ENCODE peak calls at places on chromosome 18, in four cellular contexts. L is WTC11, S is A549, G is K562. K is an unnamed sample.

GRCh38 chr18:80200932-80201672 is 46.2 kb downstream of the PARD6G start:
- DNase-seq in G (no peak), L (no peak), S (no peak), K (no peak)

GRCh38 chr18:75031717-75032317 is 177.1 kb downstream of the PTGR3 start:
- DNase-seq in S (no peak), L (no peak), G (no peak), K (no peak)

GRCh38 chr18:26185267-26185666 is 41.0 kb upstream of the TAF4B start:
- DNase-seq in S (peak), G (no peak), L (no peak), K (peak)

GRCh38 chr18:75727479-75727878 is 300.0 kb upstream of the SMIM21 start:
- DNase-seq in G (peak), L (peak), S (peak), K (peak)

GRCh38 chr18:48621240-48621639 is 82.4 kb downstream of the CTIF start:
- DNase-seq in L (no peak), G (no peak), S (peak), K (no peak)

GRCh38 chr18:48715651-48716354 is 177.0 kb downstream of the CTIF start:
- DNase-seq in S (no peak), G (no peak), L (no peak), K (no peak)

GRCh38 chr18:78729099-78729467 is 250.5 kb upstream of the SALL3 start:
- DNase-seq in L (no peak), S (no peak), G (no peak), K (no peak)

GRCh38 chr18:8091042-8091441 is 518.2 kb upstream of the RAB12 start:
- DNase-seq in S (no peak), L (no peak), G (no peak), K (no peak)

GRCh38 chr18:45774065-45774521 is 50.1 kb downstream of the SLC14A1 start:
- DNase-seq in L (no peak), G (no peak), S (no peak), K (no peak)

GRCh38 chr18:50401888-50402287 is 27.0 kb downstream of the SKA1 start:
- DNase-seq in L (peak), G (peak), S (no peak), K (peak)

GRCh38 chr18:31513189-31513907 is 15.4 kb downstream of the DSG2 start:
- DNase-seq in G (no peak), L (no peak), S (peak), K (peak)

GRCh38 chr18:69697069-69697468 is 250.6 kb downstream of the CD226 start:
- DNase-seq in S (no peak), G (no peak), L (no peak), K (no peak)

GRCh38 chr18:79771446-79772107 is 26.2 kb upstream of the KCNG2 start:
- DNase-seq in G (no peak), S (no peak), L (peak), K (no peak)

GRCh38 chr18:248053-248452 is 19.8 kb downstream of the THOC1 start:
- DNase-seq in L (no peak), S (no peak), G (no peak), K (no peak)

GRCh38 chr18:12276736-12277554 is 22.8 kb downstream of the CIDEA start:
- DNase-seq in G (no peak), L (no peak), S (no peak), K (no peak)

GRCh38 chr18:12274793-12275192 is 20.6 kb downstream of the CIDEA start:
- DNase-seq in G (no peak), L (no peak), S (no peak), K (no peak)

DNA sequence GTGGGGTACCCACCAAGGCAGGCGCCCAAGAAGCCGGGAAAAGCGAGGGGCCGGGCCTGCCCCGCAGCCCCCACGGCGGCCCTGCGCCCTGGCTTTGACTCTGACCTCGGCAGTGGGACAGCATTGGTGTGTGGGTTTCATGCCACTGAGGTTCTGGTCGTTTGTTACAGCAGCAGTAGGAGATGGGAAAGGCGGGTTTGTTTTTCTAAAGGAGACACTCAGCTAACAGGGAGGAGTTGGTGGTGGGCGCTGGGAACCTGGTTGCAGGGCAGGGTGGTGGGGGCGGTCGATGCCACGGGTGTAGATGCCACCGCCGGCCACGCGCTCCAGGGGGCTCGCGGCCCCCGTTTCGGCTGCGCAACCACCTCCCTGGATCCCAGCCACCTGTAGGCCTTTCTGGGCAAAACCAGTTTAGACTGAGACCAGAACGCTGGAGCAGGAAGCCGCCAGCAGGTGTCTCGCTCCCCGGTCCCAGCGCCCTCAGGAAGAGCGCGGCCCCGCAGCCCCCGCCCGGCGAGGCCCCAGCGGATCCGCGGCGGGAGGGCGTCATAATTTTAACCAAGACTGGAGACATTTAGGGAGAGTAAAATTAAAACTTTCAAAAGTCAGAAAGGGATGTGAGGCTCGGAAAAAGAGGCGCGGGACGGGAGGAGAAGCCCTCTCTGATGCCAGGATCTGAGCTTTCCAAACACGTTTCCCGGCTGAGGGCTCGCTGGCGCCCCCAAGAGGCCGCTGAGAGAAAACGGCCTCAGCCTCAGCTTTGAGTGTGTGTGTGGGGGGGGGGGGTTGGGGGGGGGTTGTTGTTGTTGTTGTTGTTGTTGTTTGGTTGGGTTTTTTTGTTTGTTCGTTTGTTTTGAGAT is 17.4 kb downstream of the CIDEA start:
- DNase-seq in L (peak), S (peak), G (peak), K (peak)
- TF ChIP-seq HMGXB4 in L (peak), S (peak), G (peak), K (peak)

DNA sequence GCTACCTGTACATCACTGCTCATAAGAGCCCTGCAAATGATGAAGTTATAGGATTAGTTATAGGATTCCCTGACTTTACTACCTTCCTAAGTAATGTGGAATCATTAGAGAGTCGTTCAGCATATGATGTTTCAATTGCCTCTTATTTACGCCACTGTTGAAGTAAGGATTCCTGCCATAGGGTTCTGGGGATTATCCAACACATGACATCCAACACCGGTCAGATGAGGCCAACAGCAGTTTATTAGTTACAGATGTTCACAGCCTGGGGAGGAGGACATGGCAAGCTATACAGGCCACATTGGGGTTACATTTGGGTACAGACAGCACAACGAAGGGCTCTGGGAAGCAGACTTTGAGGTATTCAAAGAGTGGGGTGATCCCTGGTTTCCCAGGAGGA is 134.1 kb upstream of the MC4R start:
- DNase-seq in L (no peak), S (no peak), G (no peak), K (no peak)
- TF ChIP-seq HMGXB4 in L (no peak), S (no peak), G (no peak), K (no peak)

GRCh38 chr18:9153281-9153680 is 16.7 kb downstream of the ANKRD12 start:
- DNase-seq in G (no peak), S (no peak), L (no peak), K (no peak)
- TF ChIP-seq HMGXB4 in G (no peak), S (no peak), L (no peak), K (no peak)

GRCh38 chr18:67600781-67601180 is 84.3 kb upstream of the DSEL start:
- DNase-seq in L (no peak), G (no peak), S (no peak), K (no peak)

GRCh38 chr18:67596003-67596402 is 79.5 kb upstream of the DSEL start:
- DNase-seq in L (no peak), G (no peak), S (no peak), K (no peak)

GRCh38 chr18:67597759-67598158 is 81.2 kb upstream of the DSEL start:
- DNase-seq in L (no peak), S (no peak), G (no peak), K (no peak)

GRCh38 chr18:67599277-67599676 is 82.8 kb upstream of the DSEL start:
- DNase-seq in L (no peak), S (no peak), G (no peak), K (no peak)

DNA sequence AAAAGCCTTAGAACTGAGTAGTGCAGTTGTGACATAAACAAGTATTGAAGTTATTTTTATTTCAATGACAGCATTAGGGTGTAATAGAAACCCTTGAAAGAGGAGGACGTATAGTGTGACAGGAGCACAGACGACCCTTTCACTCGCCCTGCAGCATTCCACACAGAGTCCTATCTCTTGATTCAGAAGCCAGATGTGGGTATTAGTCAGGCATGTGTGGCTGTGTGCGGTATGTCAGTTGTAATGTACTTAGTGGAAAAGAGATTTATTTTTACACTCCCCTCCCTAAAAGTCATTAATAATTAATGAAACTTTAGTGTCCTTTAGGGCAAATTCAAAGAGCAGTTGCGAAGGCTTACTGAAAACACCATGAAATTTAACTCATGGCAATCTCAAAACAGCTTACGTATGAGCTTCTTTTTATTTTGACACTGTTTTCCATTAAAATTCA is 83.7 kb upstream of the DSEL start:
- DNase-seq in L (no peak), S (no peak), G (no peak), K (no peak)
- TF ChIP-seq HMGXB4 in L (no peak), S (no peak), G (no peak), K (no peak)

GRCh38 chr18:9436176-9436575 is 39.1 kb upstream of the RALBP1 start:
- DNase-seq in S (no peak), G (no peak), L (no peak), K (no peak)
- TF ChIP-seq HMGXB4 in S (no peak), G (no peak), L (no peak), K (no peak)

GRCh38 chr18:59345556-59345955 is 13.5 kb downstream of the LMAN1 start:
- DNase-seq in L (no peak), S (no peak), G (no peak), K (no peak)
- TF ChIP-seq HMGXB4 in L (no peak), S (no peak), G (no peak), K (no peak)

GRCh38 chr18:58758606-58759005 is 87.3 kb downstream of the MALT1 start:
- DNase-seq in G (no peak), L (no peak), S (no peak), K (no peak)
- TF ChIP-seq HMGXB4 in G (no peak), L (no peak), S (no peak), K (no peak)

DNA sequence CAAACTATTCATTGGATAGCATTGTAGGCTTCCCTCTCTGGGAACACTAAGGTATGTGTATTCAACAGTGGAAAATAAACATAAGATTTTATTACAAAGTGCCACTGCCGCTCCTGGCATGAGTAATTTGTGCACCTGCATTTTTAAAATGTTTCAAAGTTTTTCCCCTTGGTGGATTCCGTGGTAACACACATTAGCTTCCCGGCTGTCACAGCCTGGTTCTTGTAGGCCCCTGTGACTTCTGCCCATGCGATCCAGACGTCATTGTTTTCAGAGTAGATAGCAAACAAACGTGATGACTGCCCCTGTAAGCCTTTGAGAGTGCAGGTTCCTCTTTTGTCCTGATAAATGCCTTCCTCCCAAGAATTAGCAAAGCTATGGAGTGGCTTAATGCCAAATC is 421.0 kb downstream of the ZNF521 start:
- DNase-seq in L (no peak), G (no peak), S (no peak), K (peak)
- TF ChIP-seq HMGXB4 in L (no peak), G (no peak), S (no peak), K (no peak)

DNA sequence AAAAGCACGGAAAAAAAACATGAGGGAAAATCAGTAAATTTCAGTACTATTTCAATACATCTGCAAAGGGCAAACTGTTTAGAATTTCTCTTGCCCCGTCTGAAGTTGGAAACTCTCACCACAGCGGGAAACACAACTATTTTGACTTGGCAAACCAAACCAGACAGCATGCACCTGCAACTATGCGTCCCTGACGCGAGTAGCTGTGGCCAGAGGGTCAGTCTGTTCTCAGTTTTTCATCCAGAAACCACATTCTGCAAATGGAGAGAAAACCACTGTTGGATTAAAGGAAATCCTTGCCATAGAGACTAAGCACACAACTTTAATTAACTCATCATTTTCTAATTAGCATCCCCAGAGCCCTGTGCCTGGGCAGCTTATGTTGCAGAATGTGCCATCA is 415.7 kb upstream of the TCF4 start:
- DNase-seq in G (no peak), S (no peak), L (no peak), K (no peak)
- TF ChIP-seq HMGXB4 in G (no peak), S (no peak), L (no peak), K (no peak)

DNA sequence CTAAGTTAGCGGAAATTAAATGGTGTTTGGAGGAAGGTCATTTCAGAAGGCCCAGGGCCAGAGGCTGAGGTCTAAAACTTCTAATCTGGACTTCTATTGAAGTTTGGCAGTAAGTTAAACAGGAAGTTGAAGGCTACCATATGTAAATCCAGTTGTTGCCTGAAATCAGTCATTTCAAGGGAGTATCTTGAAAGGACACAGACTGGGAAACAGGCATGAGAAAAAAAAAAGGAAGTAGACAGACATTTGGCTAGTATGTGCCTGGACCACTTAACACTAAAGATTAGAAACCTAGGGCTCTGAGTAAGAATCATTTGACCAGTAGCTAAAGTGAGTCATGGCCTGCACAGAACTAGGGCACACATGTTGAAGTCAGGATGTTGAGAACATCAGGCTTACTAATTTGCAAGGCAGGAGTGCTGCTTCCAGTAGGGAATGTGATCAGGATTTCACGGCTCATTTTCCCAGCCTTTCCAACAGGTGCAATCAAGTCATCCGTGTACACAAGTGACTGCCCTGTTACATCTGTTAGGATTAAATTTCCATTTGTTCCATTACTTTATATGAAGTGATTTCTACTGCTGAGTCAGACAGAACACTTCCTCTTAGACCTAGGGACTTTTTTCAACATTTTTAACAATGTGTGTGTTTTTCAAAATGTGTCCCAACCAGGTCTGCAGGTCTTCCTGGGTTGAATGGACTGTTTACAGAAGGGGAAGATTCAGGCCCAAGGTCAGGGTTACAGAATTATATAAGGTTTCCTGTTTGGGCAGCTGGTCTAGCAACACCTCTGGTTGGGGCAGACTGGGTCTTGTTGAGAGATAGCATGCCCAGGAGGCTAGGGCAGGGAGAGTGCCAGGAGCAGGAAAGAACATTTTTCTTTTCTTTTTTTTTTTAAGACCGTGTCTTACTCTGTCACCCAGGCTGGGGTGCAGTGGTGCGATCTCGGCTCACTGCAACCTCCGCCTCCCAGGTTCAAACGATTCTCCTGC is 145.6 kb downstream of the TGIF1 start:
- DNase-seq in G (peak), S (peak), L (no peak), K (peak)
- TF ChIP-seq HMGXB4 in G (no peak), S (peak), L (no peak), K (no peak)